ENCODE peak calls at places on chromosomes 12 and 14, in five cellular contexts. W, D, G, T and Z are unnamed samples.

GRCh38 chr12:95390192-95390591 is 83.8 kb upstream of the METAP2 start:
- DNase-seq in W (no peak), D (no peak), G (no peak), T (no peak), Z (no peak)

GRCh38 chr12:30457621-30458289 is 237.9 kb downstream of the IPO8 start:
- DNase-seq in W (peak), D (peak), G (no peak), T (peak), Z (no peak)

GRCh38 chr14:50773632-50774541 is 57.1 kb downstream of the NIN start:
- DNase-seq in W (peak), D (peak), G (no peak), T (no peak), Z (no peak)

GRCh38 chr12:123655420-123655819 is 15.5 kb upstream of the TCTN2 start:
- DNase-seq in W (no peak), D (no peak), G (no peak), T (no peak), Z (no peak)

GRCh38 chr12:958449-959123 is 9.1 kb upstream of the RAD52 start:
- DNase-seq in W (no peak), D (no peak), G (no peak), T (no peak), Z (no peak)

GRCh38 chr14:103846569-103847438 is 571 bp downstream of the PPP1R13B start:
- DNase-seq in W (no peak), D (no peak), G (peak), T (no peak), Z (no peak)

GRCh38 chr14:35366521-35366976 is 38.0 kb downstream of the NFKBIA start:
- DNase-seq in W (no peak), D (no peak), G (no peak), T (no peak), Z (no peak)

GRCh38 chr12:77116277-77116676 is 50.9 kb upstream of the E2F7 start:
- DNase-seq in W (no peak), D (no peak), G (no peak), T (no peak), Z (no peak)

GRCh38 chr14:100033347-100034052 is 31.7 kb upstream of the EVL start:
- DNase-seq in W (no peak), D (no peak), G (no peak), T (no peak), Z (no peak)

GRCh38 chr12:459430-460258 is at the start of gene B4GALNT3:
- DNase-seq in W (peak), D (no peak), G (peak), T (peak), Z (peak)

GRCh38 chr14:58584383-58584782 is 53.4 kb upstream of the DACT1 start:
- DNase-seq in W (no peak), D (no peak), G (no peak), T (no peak), Z (no peak)

GRCh38 chr12:99911076-99911475 is 73.7 kb downstream of the ANKS1B start:
- DNase-seq in W (peak), D (peak), G (no peak), T (no peak), Z (peak)

GRCh38 chr14:55073856-55074255 is 22.4 kb downstream of the MAPK1IP1L start:
- DNase-seq in W (no peak), D (no peak), G (no peak), T (no peak), Z (no peak)

GRCh38 chr14:55075628-55076027 is 24.2 kb downstream of the MAPK1IP1L start:
- DNase-seq in W (no peak), D (no peak), G (no peak), T (no peak), Z (no peak)

GRCh38 chr14:55077155-55077554 is 25.7 kb downstream of the MAPK1IP1L start:
- DNase-seq in W (peak), D (no peak), G (no peak), T (peak), Z (no peak)

GRCh38 chr14:55071870-55072640 is 20.6 kb downstream of the MAPK1IP1L start:
- DNase-seq in W (peak), D (no peak), G (no peak), T (no peak), Z (peak)

DNA sequence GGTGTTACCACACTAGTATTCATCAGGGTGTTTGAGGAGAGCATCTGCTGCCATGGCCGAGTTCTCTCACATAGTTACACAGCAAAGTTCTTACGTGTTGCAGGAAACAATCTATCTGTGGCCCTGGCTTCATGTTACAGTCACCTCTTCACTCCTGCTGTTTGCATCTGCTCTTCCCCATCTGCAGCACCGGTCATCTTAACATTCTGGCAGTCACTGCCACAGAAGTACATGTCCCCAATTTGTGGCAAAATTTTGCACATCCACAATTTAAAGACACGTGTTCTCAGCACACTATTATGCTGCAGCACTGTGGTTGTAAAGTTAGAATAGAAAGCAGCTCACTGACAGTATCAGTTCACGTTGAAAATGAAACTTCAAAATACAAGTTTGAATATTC is 23.2 kb downstream of the MAPK1IP1L start:
- DNase-seq in W (no peak), D (no peak), G (no peak), T (no peak), Z (no peak)
- TF ChIP-seq POLR2A in W (no peak), D (no peak), G (no peak), T (no peak), Z (no peak)

GRCh38 chr12:27710592-27711311 is at the start of gene MRPS35:
- DNase-seq in W (peak), D (peak), G (peak), T (peak), Z (peak)
- TF ChIP-seq POLR2A in W (peak), D (peak), G (peak), T (peak), Z (peak)

GRCh38 chr12:22544038-22544979 is at the start of gene C2CD5:
- DNase-seq in W (peak), D (peak), G (peak), T (peak), Z (peak)
- TF ChIP-seq POLR2A in W (peak), D (peak), G (peak), T (no peak), Z (peak)

GRCh38 chr12:89356069-89356665 is 3.9 kb upstream of the DUSP6 start:
- DNase-seq in W (no peak), D (no peak), G (no peak), T (no peak), Z (no peak)

GRCh38 chr12:89354630-89354931 is 2.3 kb upstream of the DUSP6 start:
- DNase-seq in W (peak), D (no peak), G (no peak), T (no peak), Z (no peak)

GRCh38 chr12:89357297-89357730 is 5.0 kb upstream of the DUSP6 start:
- DNase-seq in W (no peak), D (no peak), G (no peak), T (no peak), Z (no peak)

GRCh38 chr12:89353823-89354629 is 1.7 kb upstream of the DUSP6 start:
- DNase-seq in W (peak), D (peak), G (peak), T (peak), Z (peak)

GRCh38 chr12:89355243-89356068 is 3.2 kb upstream of the DUSP6 start:
- DNase-seq in W (no peak), D (no peak), G (no peak), T (no peak), Z (no peak)
- TF ChIP-seq POLR2A in W (no peak), D (no peak), G (no peak), T (no peak), Z (no peak)

GRCh38 chr12:49556391-49557186 is 11.4 kb downstream of the MCRS1 start:
- DNase-seq in W (no peak), D (no peak), G (no peak), T (no peak), Z (no peak)

GRCh38 chr12:49558526-49558925 is 9.4 kb downstream of the MCRS1 start:
- DNase-seq in W (no peak), D (no peak), G (no peak), T (no peak), Z (no peak)

GRCh38 chr12:49557917-49558215 is 10.1 kb downstream of the MCRS1 start:
- DNase-seq in W (peak), D (no peak), G (no peak), T (no peak), Z (no peak)

GRCh38 chr12:49555631-49556390 is 12.1 kb downstream of the MCRS1 start:
- DNase-seq in W (no peak), D (no peak), G (no peak), T (no peak), Z (no peak)

DNA sequence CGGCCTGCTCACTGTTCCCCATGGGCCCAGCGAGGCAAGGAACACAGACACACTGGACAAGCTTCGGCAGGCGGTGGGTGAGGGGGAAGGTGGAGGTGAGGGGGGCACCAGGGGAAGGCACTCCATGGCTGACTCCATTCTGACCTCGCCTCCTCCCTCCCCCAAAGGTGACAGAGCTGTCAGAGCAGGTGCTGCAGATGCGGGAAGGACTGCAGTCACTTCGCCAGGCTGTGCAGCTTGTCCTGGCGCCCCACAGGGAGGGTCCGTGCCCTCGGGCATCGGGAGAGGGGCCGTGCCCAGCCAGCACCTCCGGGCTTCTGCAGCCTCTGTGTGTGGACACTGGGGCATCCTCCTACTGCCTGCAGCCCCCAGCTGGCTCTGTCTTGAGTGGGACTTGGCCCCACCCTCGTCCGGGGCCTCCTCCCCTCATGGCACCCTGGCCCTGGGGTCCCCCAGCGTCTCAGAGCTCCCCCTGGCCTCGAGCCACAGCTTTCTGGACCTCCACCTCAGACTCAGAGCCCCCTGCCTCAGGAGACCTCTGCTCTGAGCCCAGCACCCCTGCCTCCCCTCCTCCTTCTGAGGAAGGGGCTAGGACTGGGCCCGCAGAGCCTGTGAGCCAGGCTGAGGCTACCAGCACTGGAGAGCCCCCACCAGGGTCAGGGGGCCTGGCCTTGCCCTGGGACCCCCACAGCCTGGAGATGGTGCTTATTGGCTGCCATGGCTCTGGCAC is 10.6 kb downstream of the MCRS1 start:
- DNase-seq in W (no peak), D (no peak), G (no peak), T (no peak), Z (no peak)
- TF ChIP-seq POLR2A in W (no peak), D (no peak), G (no peak), T (no peak), Z (no peak)

DNA sequence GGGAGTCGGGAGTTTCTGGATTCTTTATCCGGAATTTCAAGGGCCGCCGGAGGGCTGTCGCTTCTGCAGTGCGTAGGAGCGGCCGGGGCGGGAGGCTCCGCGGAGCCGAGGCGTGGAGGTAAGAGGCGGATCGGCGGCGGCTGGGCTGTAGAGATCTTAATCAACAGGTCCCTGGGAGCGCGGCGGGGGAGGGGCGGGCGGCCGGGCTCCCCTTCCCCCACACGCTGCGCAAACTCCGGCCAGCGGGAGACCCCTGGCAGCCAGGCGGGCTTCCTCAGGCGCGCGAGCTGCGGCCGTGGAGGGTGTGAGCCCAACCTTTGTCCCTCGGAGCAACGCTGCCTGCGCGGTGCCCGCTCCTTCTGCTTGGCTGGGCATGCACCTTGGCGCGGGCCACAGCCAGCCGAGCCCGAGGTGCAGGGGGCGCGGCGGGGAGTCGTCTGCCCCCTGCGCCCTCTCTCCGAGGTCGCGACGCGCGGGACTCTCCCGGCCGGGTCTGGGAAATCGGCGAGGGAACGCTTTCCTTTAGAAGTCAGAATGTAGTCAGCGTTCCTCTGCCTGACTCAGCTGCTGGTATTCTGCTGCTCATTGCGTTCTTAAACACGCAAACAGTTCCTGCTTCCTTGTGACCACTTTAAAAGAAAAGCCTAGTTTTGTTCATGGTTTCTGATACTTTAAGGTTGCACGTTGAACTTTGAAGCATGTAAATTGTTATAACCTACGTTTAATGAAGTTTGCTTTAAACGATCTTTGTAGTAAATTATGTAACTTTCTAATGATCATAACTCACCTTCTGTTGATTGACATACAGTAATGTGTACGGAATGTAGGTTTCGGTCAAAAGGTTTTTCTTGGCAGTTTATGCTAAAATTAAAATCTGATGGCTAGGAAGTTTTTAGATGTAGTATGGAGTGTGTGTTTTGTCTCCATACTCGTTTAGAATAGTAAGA is at the start of gene PALS1:
- DNase-seq in W (peak), D (peak), G (no peak), T (peak), Z (no peak)
- TF ChIP-seq POLR2A in W (no peak), D (no peak), G (peak), T (no peak), Z (no peak)